ENCODE peak calls at places on chromosomes 5 and 9, in ten cellular contexts. One of them, this sample, is unnamed.

GRCh38 chr5:181243521-181244307 is at the start of gene RACK1:
- DNase-seq in Calu3: peak
- DNase-seq in mammary epithelial cell: peak
- DNase-seq in GM20000: peak
- DNase-seq in breast epithelium: peak
- DNase-seq in suprapubic skin: peak
- DNase-seq in neural progenitor cell: peak
- DNase-seq in cardiac muscle cell: peak
- DNase-seq in testis: peak
- DNase-seq in A549: peak
- DNase-seq in this sample: peak

GRCh38 chr5:148387325-148387724 is 3.6 kb downstream of the FBXO38 start:
- DNase-seq in Calu3: no peak
- DNase-seq in mammary epithelial cell: no peak
- DNase-seq in GM20000: no peak
- DNase-seq in breast epithelium: no peak
- DNase-seq in suprapubic skin: no peak
- DNase-seq in neural progenitor cell: no peak
- DNase-seq in cardiac muscle cell: no peak
- DNase-seq in testis: no peak
- DNase-seq in A549: no peak
- DNase-seq in this sample: no peak

GRCh38 chr9:16899611-16900010 is 29.1 kb upstream of the BNC2 start:
- DNase-seq in Calu3: no peak
- DNase-seq in mammary epithelial cell: no peak
- DNase-seq in GM20000: no peak
- DNase-seq in breast epithelium: no peak
- DNase-seq in suprapubic skin: no peak
- DNase-seq in neural progenitor cell: no peak
- DNase-seq in cardiac muscle cell: no peak
- DNase-seq in testis: no peak
- DNase-seq in A549: no peak
- DNase-seq in this sample: no peak

GRCh38 chr9:95098391-95098921 is 219.1 kb downstream of the FANCC start:
- DNase-seq in Calu3: no peak
- DNase-seq in mammary epithelial cell: no peak
- DNase-seq in GM20000: no peak
- DNase-seq in breast epithelium: no peak
- DNase-seq in suprapubic skin: no peak
- DNase-seq in neural progenitor cell: no peak
- DNase-seq in cardiac muscle cell: peak
- DNase-seq in testis: no peak
- DNase-seq in A549: no peak
- DNase-seq in this sample: no peak

GRCh38 chr5:86968311-86968753 is 299.4 kb upstream of the RASA1 start:
- DNase-seq in Calu3: peak
- DNase-seq in mammary epithelial cell: peak
- DNase-seq in GM20000: peak
- DNase-seq in breast epithelium: peak
- DNase-seq in suprapubic skin: no peak
- DNase-seq in neural progenitor cell: peak
- DNase-seq in cardiac muscle cell: peak
- DNase-seq in testis: no peak
- DNase-seq in A549: peak
- DNase-seq in this sample: no peak

GRCh38 chr5:169173372-169173771 is 127.6 kb downstream of the SLIT3 start:
- DNase-seq in Calu3: no peak
- DNase-seq in mammary epithelial cell: no peak
- DNase-seq in GM20000: no peak
- DNase-seq in breast epithelium: no peak
- DNase-seq in suprapubic skin: no peak
- DNase-seq in neural progenitor cell: no peak
- DNase-seq in cardiac muscle cell: no peak
- DNase-seq in testis: no peak
- DNase-seq in A549: no peak
- DNase-seq in this sample: no peak

GRCh38 chr9:97703437-97704326 is 6.5 kb upstream of the XPA start:
- DNase-seq in Calu3: peak
- DNase-seq in mammary epithelial cell: peak
- DNase-seq in GM20000: no peak
- DNase-seq in breast epithelium: peak
- DNase-seq in suprapubic skin: no peak
- DNase-seq in neural progenitor cell: no peak
- DNase-seq in cardiac muscle cell: no peak
- DNase-seq in testis: no peak
- DNase-seq in A549: peak
- DNase-seq in this sample: peak

GRCh38 chr9:18566125-18566524 is 92.2 kb downstream of the ADAMTSL1 start:
- DNase-seq in Calu3: no peak
- DNase-seq in mammary epithelial cell: peak
- DNase-seq in GM20000: no peak
- DNase-seq in breast epithelium: no peak
- DNase-seq in suprapubic skin: no peak
- DNase-seq in neural progenitor cell: no peak
- DNase-seq in cardiac muscle cell: no peak
- DNase-seq in testis: no peak
- DNase-seq in A549: no peak
- DNase-seq in this sample: no peak

GRCh38 chr5:66634601-66635000 is 38.4 kb downstream of the MAST4 start:
- DNase-seq in Calu3: no peak
- DNase-seq in mammary epithelial cell: no peak
- DNase-seq in GM20000: no peak
- DNase-seq in breast epithelium: no peak
- DNase-seq in suprapubic skin: no peak
- DNase-seq in neural progenitor cell: no peak
- DNase-seq in cardiac muscle cell: no peak
- DNase-seq in testis: no peak
- DNase-seq in A549: no peak
- DNase-seq in this sample: no peak

GRCh38 chr5:139215176-139215975 is 17.2 kb upstream of the SIL1 start:
- DNase-seq in Calu3: no peak
- DNase-seq in mammary epithelial cell: no peak
- DNase-seq in GM20000: no peak
- DNase-seq in breast epithelium: no peak
- DNase-seq in suprapubic skin: no peak
- DNase-seq in neural progenitor cell: no peak
- DNase-seq in cardiac muscle cell: no peak
- DNase-seq in testis: no peak
- DNase-seq in A549: no peak
- DNase-seq in this sample: no peak

GRCh38 chr9:74499111-74499601 is 2.0 kb downstream of the RORB start:
- DNase-seq in Calu3: no peak
- DNase-seq in mammary epithelial cell: peak
- DNase-seq in GM20000: peak
- DNase-seq in breast epithelium: no peak
- DNase-seq in suprapubic skin: no peak
- DNase-seq in neural progenitor cell: peak
- DNase-seq in cardiac muscle cell: peak
- DNase-seq in testis: no peak
- DNase-seq in A549: no peak
- DNase-seq in this sample: no peak

GRCh38 chr5:150065886-150066285 is 20.5 kb downstream of the CSF1R start:
- DNase-seq in Calu3: no peak
- DNase-seq in mammary epithelial cell: no peak
- DNase-seq in GM20000: no peak
- DNase-seq in breast epithelium: no peak
- DNase-seq in suprapubic skin: no peak
- DNase-seq in neural progenitor cell: no peak
- DNase-seq in cardiac muscle cell: no peak
- DNase-seq in testis: no peak
- DNase-seq in A549: no peak
- DNase-seq in this sample: peak

GRCh38 chr5:43045236-43045635 is 5.1 kb upstream of the ANXA2R start:
- DNase-seq in Calu3: no peak
- DNase-seq in mammary epithelial cell: no peak
- DNase-seq in GM20000: no peak
- DNase-seq in breast epithelium: no peak
- DNase-seq in suprapubic skin: no peak
- DNase-seq in neural progenitor cell: peak
- DNase-seq in cardiac muscle cell: no peak
- DNase-seq in testis: no peak
- DNase-seq in A549: no peak
- DNase-seq in this sample: no peak

GRCh38 chr5:87020099-87020934 is 247.4 kb upstream of the RASA1 start:
- DNase-seq in Calu3: peak
- DNase-seq in mammary epithelial cell: peak
- DNase-seq in GM20000: peak
- DNase-seq in breast epithelium: no peak
- DNase-seq in suprapubic skin: no peak
- DNase-seq in neural progenitor cell: peak
- DNase-seq in cardiac muscle cell: peak
- DNase-seq in testis: peak
- DNase-seq in A549: peak
- DNase-seq in this sample: no peak

GRCh38 chr9:81417885-81418284 is 271.5 kb downstream of the TLE1 start:
- DNase-seq in Calu3: no peak
- DNase-seq in mammary epithelial cell: no peak
- DNase-seq in GM20000: no peak
- DNase-seq in breast epithelium: no peak
- DNase-seq in suprapubic skin: no peak
- DNase-seq in neural progenitor cell: no peak
- DNase-seq in cardiac muscle cell: no peak
- DNase-seq in testis: no peak
- DNase-seq in A549: no peak
- DNase-seq in this sample: no peak

GRCh38 chr9:110334871-110335270 is 2.8 kb downstream of the TXNDC8 start:
- DNase-seq in Calu3: no peak
- DNase-seq in mammary epithelial cell: no peak
- DNase-seq in GM20000: no peak
- DNase-seq in breast epithelium: no peak
- DNase-seq in suprapubic skin: no peak
- DNase-seq in neural progenitor cell: no peak
- DNase-seq in cardiac muscle cell: no peak
- DNase-seq in testis: no peak
- DNase-seq in A549: no peak
- DNase-seq in this sample: no peak

GRCh38 chr9:110337727-110338522 is at the start of gene TXNDC8:
- DNase-seq in Calu3: no peak
- DNase-seq in mammary epithelial cell: no peak
- DNase-seq in GM20000: no peak
- DNase-seq in breast epithelium: no peak
- DNase-seq in suprapubic skin: no peak
- DNase-seq in neural progenitor cell: no peak
- DNase-seq in cardiac muscle cell: no peak
- DNase-seq in testis: no peak
- DNase-seq in A549: no peak
- DNase-seq in this sample: no peak

GRCh38 chr9:110343537-110343936 is 5.9 kb upstream of the TXNDC8 start:
- DNase-seq in Calu3: no peak
- DNase-seq in mammary epithelial cell: no peak
- DNase-seq in GM20000: no peak
- DNase-seq in breast epithelium: no peak
- DNase-seq in suprapubic skin: no peak
- DNase-seq in neural progenitor cell: no peak
- DNase-seq in cardiac muscle cell: no peak
- DNase-seq in testis: no peak
- DNase-seq in A549: no peak
- DNase-seq in this sample: no peak

GRCh38 chr9:110340306-110340705 is 2.6 kb upstream of the TXNDC8 start:
- DNase-seq in Calu3: peak
- DNase-seq in mammary epithelial cell: no peak
- DNase-seq in GM20000: no peak
- DNase-seq in breast epithelium: no peak
- DNase-seq in suprapubic skin: no peak
- DNase-seq in neural progenitor cell: peak
- DNase-seq in cardiac muscle cell: peak
- DNase-seq in testis: no peak
- DNase-seq in A549: no peak
- DNase-seq in this sample: no peak
- TF ChIP-seq CTCF in Calu3: no peak
- TF ChIP-seq CTCF in mammary epithelial cell: peak
- TF ChIP-seq CTCF in GM20000: no peak
- TF ChIP-seq CTCF in breast epithelium: no peak
- TF ChIP-seq CTCF in suprapubic skin: no peak
- TF ChIP-seq CTCF in neural progenitor cell: peak
- TF ChIP-seq CTCF in cardiac muscle cell: peak
- TF ChIP-seq CTCF in testis: no peak
- TF ChIP-seq CTCF in A549: peak
- TF ChIP-seq CTCF in this sample: no peak

GRCh38 chr5:124748687-124749594 is 2.5 kb upstream of the ZNF608 start:
- DNase-seq in Calu3: peak
- DNase-seq in mammary epithelial cell: peak
- DNase-seq in GM20000: peak
- DNase-seq in breast epithelium: peak
- DNase-seq in suprapubic skin: peak
- DNase-seq in neural progenitor cell: peak
- DNase-seq in cardiac muscle cell: peak
- DNase-seq in testis: peak
- DNase-seq in A549: peak
- DNase-seq in this sample: peak
- TF ChIP-seq CTCF in Calu3: no peak
- TF ChIP-seq CTCF in mammary epithelial cell: peak
- TF ChIP-seq CTCF in GM20000: no peak
- TF ChIP-seq CTCF in breast epithelium: peak
- TF ChIP-seq CTCF in suprapubic skin: no peak
- TF ChIP-seq CTCF in neural progenitor cell: no peak
- TF ChIP-seq CTCF in cardiac muscle cell: no peak
- TF ChIP-seq CTCF in testis: no peak
- TF ChIP-seq CTCF in A549: no peak
- TF ChIP-seq CTCF in this sample: no peak

GRCh38 chr5:143405063-143405746 is 1.7 kb upstream of the NR3C1 start:
- DNase-seq in Calu3: peak
- DNase-seq in mammary epithelial cell: peak
- DNase-seq in GM20000: peak
- DNase-seq in breast epithelium: peak
- DNase-seq in suprapubic skin: peak
- DNase-seq in neural progenitor cell: peak
- DNase-seq in cardiac muscle cell: peak
- DNase-seq in testis: peak
- DNase-seq in A549: peak
- DNase-seq in this sample: peak
- TF ChIP-seq CTCF in Calu3: no peak
- TF ChIP-seq CTCF in mammary epithelial cell: no peak
- TF ChIP-seq CTCF in GM20000: peak
- TF ChIP-seq CTCF in breast epithelium: no peak
- TF ChIP-seq CTCF in suprapubic skin: no peak
- TF ChIP-seq CTCF in neural progenitor cell: peak
- TF ChIP-seq CTCF in cardiac muscle cell: no peak
- TF ChIP-seq CTCF in testis: no peak
- TF ChIP-seq CTCF in A549: peak
- TF ChIP-seq CTCF in this sample: no peak

DNA sequence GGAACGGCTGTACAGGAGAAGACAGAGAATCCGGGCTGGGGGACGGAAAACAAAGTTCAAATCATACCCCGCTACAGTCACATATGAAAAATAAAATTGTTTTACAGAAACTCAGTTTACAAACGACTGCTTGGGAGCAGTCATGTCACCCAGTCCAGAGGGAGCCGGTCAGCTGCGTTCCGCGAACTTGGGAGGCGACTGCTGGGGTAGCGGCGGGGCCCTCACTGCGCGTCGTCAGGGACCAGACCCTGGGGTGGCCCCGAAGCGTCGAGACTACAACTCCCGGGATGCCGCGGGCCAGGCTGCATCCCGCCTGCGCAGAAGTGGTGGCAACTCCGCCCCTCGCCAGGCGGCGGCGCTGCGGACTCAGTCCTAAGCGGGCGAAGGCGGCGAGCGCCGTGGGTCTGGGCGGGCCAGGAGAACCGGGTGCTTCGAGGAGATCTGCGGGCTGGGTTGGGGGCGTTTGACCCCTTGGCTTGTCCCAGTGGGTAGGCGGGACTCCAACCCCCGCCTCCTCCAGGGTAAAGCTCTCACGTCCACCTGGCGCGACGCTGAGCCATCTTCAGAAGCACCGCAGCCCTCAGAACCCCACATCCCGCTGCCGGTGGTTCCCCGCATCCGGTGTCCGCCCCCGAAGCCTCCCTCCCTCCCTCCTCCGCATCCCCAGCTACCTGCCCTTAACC is 4.0 kb downstream of the SIT1 start:
- DNase-seq in Calu3: peak
- DNase-seq in mammary epithelial cell: peak
- DNase-seq in GM20000: peak
- DNase-seq in breast epithelium: peak
- DNase-seq in suprapubic skin: peak
- DNase-seq in neural progenitor cell: peak
- DNase-seq in cardiac muscle cell: peak
- DNase-seq in testis: peak
- DNase-seq in A549: peak
- DNase-seq in this sample: peak
- TF ChIP-seq CTCF in Calu3: peak
- TF ChIP-seq CTCF in mammary epithelial cell: peak
- TF ChIP-seq CTCF in GM20000: peak
- TF ChIP-seq CTCF in breast epithelium: peak
- TF ChIP-seq CTCF in suprapubic skin: peak
- TF ChIP-seq CTCF in neural progenitor cell: peak
- TF ChIP-seq CTCF in cardiac muscle cell: peak
- TF ChIP-seq CTCF in testis: peak
- TF ChIP-seq CTCF in A549: peak
- TF ChIP-seq CTCF in this sample: peak